ENCODE peak calls at places on chromosomes 13 and 19, in four cellular contexts. C is stimulated activated CD4-positive, alpha-beta T cell treated with anti-CD3 and anti-CD28 coated beads, Interleukin-4, amount 100 ng/mL, for 1 hour; N is activated CD4-positive, CD25-positive, alpha-beta regulatory T cell; Z is breast epithelium. Y is an unnamed sample.

GRCh38 chr19:42247631-42248199 is 5.3 kb upstream of the GSK3A start:
- DNase-seq in C (no peak), N (no peak), Z (no peak), Y (no peak)

GRCh38 chr13:101979825-101980224 is 422.0 kb downstream of the FGF14 start:
- DNase-seq in C (no peak), Z (no peak), N (no peak), Y (no peak)

GRCh38 chr19:45547965-45548609 is 36.5 kb downstream of the OPA3 start:
- DNase-seq in N (no peak), C (no peak), Z (peak; percentile 56), Y (no peak)

GRCh38 chr13:23558675-23559536 is 11.3 kb upstream of the TNFRSF19 start:
- DNase-seq in C (no peak), Z (peak; percentile 60), N (peak; percentile 4), Y (no peak)

GRCh38 chr13:52447815-52448552 is 2.5 kb downstream of the VPS36 start:
- DNase-seq in C (no peak), Z (no peak), N (no peak), Y (no peak)

GRCh38 chr13:110538632-110539031 is 22.9 kb downstream of the RAB20 start:
- DNase-seq in N (no peak), Z (no peak), C (no peak), Y (no peak)

GRCh38 chr19:46495789-46496099 is at the start of gene PNMA8B:
- DNase-seq in C (peak; percentile 52), N (no peak), Z (peak; percentile 49), Y (peak; percentile 64)

GRCh38 chr19:1945899-1946298 is 4.9 kb downstream of the CSNK1G2 start:
- DNase-seq in C (peak; percentile 24), N (no peak), Z (peak; percentile 35), Y (no peak)

GRCh38 chr19:16266586-16266942 is 58.1 kb upstream of the KLF2 start:
- DNase-seq in Z (no peak), C (peak; percentile 25), N (no peak), Y (no peak)

GRCh38 chr13:99289674-99290337 is 17.4 kb downstream of the GPR183 start:
- DNase-seq in C (peak; percentile 24), Z (no peak), N (no peak), Y (no peak)

GRCh38 chr13:113742000-113742441 is 17.0 kb upstream of the TMEM255B start:
- DNase-seq in Z (no peak), N (no peak), C (peak; percentile 24), Y (peak; percentile 25)

GRCh38 chr19:15161028-15161984 is 39.5 kb downstream of the NOTCH3 start:
- DNase-seq in N (no peak), C (no peak), Z (no peak), Y (peak; percentile 65)

GRCh38 chr13:77919351-77920294 is 992 bp upstream of the EDNRB start:
- DNase-seq in Z (no peak), N (no peak), C (no peak), Y (no peak)

GRCh38 chr13:94382960-94383359 is 96.5 kb downstream of the DCT start:
- DNase-seq in C (no peak), Z (no peak), N (no peak), Y (no peak)

GRCh38 chr13:44412341-44412935 is 38.8 kb downstream of the SERP2 start:
- DNase-seq in Z (no peak), N (no peak), C (no peak), Y (no peak)

GRCh38 chr19:10896851-10897526 is 25.6 kb downstream of the CARM1 start:
- DNase-seq in C (no peak), Z (no peak), N (no peak), Y (no peak)

GRCh38 chr19:14677464-14677863 is 2.8 kb upstream of the ADGRE3 start:
- DNase-seq in N (no peak), Z (no peak), C (no peak), Y (no peak)

GRCh38 chr19:38036707-38037106 is 129.7 kb downstream of the SIPA1L3 start:
- DNase-seq in Z (no peak), C (no peak), N (no peak), Y (no peak)

GRCh38 chr13:40190656-40191100 is 475.8 kb downstream of the FOXO1 start:
- DNase-seq in C (peak; percentile 57), N (peak; percentile 43), Z (peak; percentile 75), Y (peak; percentile 68)

GRCh38 chr13:25232937-25233515 is 54.3 kb downstream of the MTMR6 start:
- DNase-seq in Z (no peak), C (no peak), N (no peak), Y (peak; percentile 25)

GRCh38 chr13:88436974-88437373 is 765.8 kb downstream of the SLITRK5 start:
- DNase-seq in C (no peak), N (no peak), Z (no peak), Y (no peak)

GRCh38 chr19:23098988-23099387 is 17.8 kb upstream of the ZNF730 start:
- DNase-seq in Z (no peak), C (no peak), N (no peak), Y (no peak)

GRCh38 chr13:99756281-99756680 is 215.3 kb downstream of the ZIC5 start:
- DNase-seq in Z (no peak), N (no peak), C (no peak), Y (no peak)

GRCh38 chr19:45117666-45118065 is 24.7 kb downstream of the PPP1R37 start:
- DNase-seq in C (no peak), N (no peak), Z (no peak), Y (no peak)

GRCh38 chr19:34316741-34317241 is 48.2 kb upstream of the GPI start:
- DNase-seq in Z (no peak), N (no peak), C (no peak), Y (no peak)

GRCh38 chr19:31335716-31336115 is 13.5 kb downstream of the TSHZ3 start:
- DNase-seq in C (no peak), N (no peak), Z (no peak), Y (no peak)

GRCh38 chr19:55304279-55304978 is 20.6 kb downstream of the BRSK1 start:
- DNase-seq in N (no peak), C (peak; percentile 18), Z (no peak), Y (peak; percentile 48)

GRCh38 chr19:47729468-47729798 is 15.9 kb upstream of the NOP53 start:
- DNase-seq in N (no peak), Z (peak; percentile 92), C (no peak), Y (no peak)

GRCh38 chr13:25860862-25861261 is 191.0 kb downstream of the SHISA2 start:
- DNase-seq in N (no peak), C (no peak), Z (no peak), Y (no peak)

GRCh38 chr19:31548941-31549340 is 199.7 kb upstream of the TSHZ3 start:
- DNase-seq in C (no peak), N (no peak), Z (no peak), Y (no peak)

GRCh38 chr19:16581145-16581970 is 9.1 kb upstream of the SLC35E1 start:
- DNase-seq in Z (no peak), N (no peak), C (no peak), Y (no peak)

GRCh38 chr13:30739646-30740642 is 4.6 kb downstream of the ALOX5AP start:
- DNase-seq in C (peak; percentile 56), Z (no peak), N (peak; percentile 20), Y (no peak)

GRCh38 chr19:13425151-13425550 is 81.1 kb downstream of the CACNA1A start:
- DNase-seq in Z (no peak), N (no peak), C (no peak), Y (no peak)

Y was measured in germinal center.